ENCODE peak calls at places on chromosomes 4 and X, in eight cellular contexts. One of them, this sample, is unnamed.
A peak's percentile ranks its signal among the peaks of the same experiment; 100 is the strongest.

GRCh38 chr4:140635606-140636005 is 66.8 kb upstream of the UCP1 start:
- DNase-seq in WTC11: peak; percentile 37
- DNase-seq in PC-3: peak; percentile 69
- DNase-seq in PC-9: peak; percentile 75
- DNase-seq in astrocyte of the cerebellum: no peak
- DNase-seq in cardiac muscle cell: peak; percentile 54
- DNase-seq in esophagus squamous epithelium: no peak
- DNase-seq in tibial nerve: no peak
- DNase-seq in this sample: no peak

GRCh38 chrX:103343105-103343504 is 13.1 kb downstream of the TCEAL7 start:
- DNase-seq in WTC11: peak; percentile 27
- DNase-seq in PC-3: peak; percentile 71
- DNase-seq in PC-9: peak; percentile 31
- DNase-seq in astrocyte of the cerebellum: peak; percentile 18
- DNase-seq in cardiac muscle cell: peak; percentile 69
- DNase-seq in esophagus squamous epithelium: no peak
- DNase-seq in tibial nerve: peak; percentile 17
- DNase-seq in this sample: no peak

GRCh38 chr4:110681381-110681780 is 58.5 kb upstream of the PITX2 start:
- DNase-seq in WTC11: no peak
- DNase-seq in PC-3: no peak
- DNase-seq in PC-9: no peak
- DNase-seq in astrocyte of the cerebellum: no peak
- DNase-seq in cardiac muscle cell: no peak
- DNase-seq in esophagus squamous epithelium: no peak
- DNase-seq in tibial nerve: no peak
- DNase-seq in this sample: no peak

GRCh38 chrX:56728752-56729151 is 291 bp upstream of the NBDY start:
- DNase-seq in WTC11: no peak
- DNase-seq in PC-3: peak; percentile 23
- DNase-seq in PC-9: peak; percentile 29
- DNase-seq in astrocyte of the cerebellum: no peak
- DNase-seq in cardiac muscle cell: peak; percentile 38
- DNase-seq in esophagus squamous epithelium: no peak
- DNase-seq in tibial nerve: no peak
- DNase-seq in this sample: no peak

GRCh38 chr4:70778888-70779422 is 57.2 kb downstream of the RUFY3 start:
- DNase-seq in WTC11: no peak
- DNase-seq in PC-3: no peak
- DNase-seq in PC-9: no peak
- DNase-seq in astrocyte of the cerebellum: no peak
- DNase-seq in cardiac muscle cell: peak; percentile 46
- DNase-seq in esophagus squamous epithelium: no peak
- DNase-seq in tibial nerve: no peak
- DNase-seq in this sample: no peak

GRCh38 chr4:54784188-54784671 is 126.5 kb downstream of the KIT start:
- DNase-seq in WTC11: no peak
- DNase-seq in PC-3: no peak
- DNase-seq in PC-9: no peak
- DNase-seq in astrocyte of the cerebellum: peak; percentile 54
- DNase-seq in cardiac muscle cell: peak; percentile 60
- DNase-seq in esophagus squamous epithelium: peak; percentile 1
- DNase-seq in tibial nerve: peak; percentile 74
- DNase-seq in this sample: peak; percentile 60

GRCh38 chrX:23828894-23829293 is 45.9 kb downstream of the SAT1 start:
- DNase-seq in WTC11: no peak
- DNase-seq in PC-3: no peak
- DNase-seq in PC-9: no peak
- DNase-seq in astrocyte of the cerebellum: no peak
- DNase-seq in cardiac muscle cell: no peak
- DNase-seq in esophagus squamous epithelium: no peak
- DNase-seq in tibial nerve: no peak
- DNase-seq in this sample: no peak

GRCh38 chr4:46844325-46844917 is 64.6 kb downstream of the COX7B2 start:
- DNase-seq in WTC11: peak; percentile 34
- DNase-seq in PC-3: peak; percentile 63
- DNase-seq in PC-9: peak; percentile 15
- DNase-seq in astrocyte of the cerebellum: peak; percentile 54
- DNase-seq in cardiac muscle cell: peak; percentile 81
- DNase-seq in esophagus squamous epithelium: no peak
- DNase-seq in tibial nerve: no peak
- DNase-seq in this sample: peak; percentile 3

GRCh38 chr4:81631958-81632439 is 160.3 kb upstream of the RASGEF1B start:
- DNase-seq in WTC11: no peak
- DNase-seq in PC-3: peak; percentile 88
- DNase-seq in PC-9: peak; percentile 41
- DNase-seq in astrocyte of the cerebellum: peak; percentile 34
- DNase-seq in cardiac muscle cell: peak; percentile 49
- DNase-seq in esophagus squamous epithelium: no peak
- DNase-seq in tibial nerve: no peak
- DNase-seq in this sample: peak; percentile 73

GRCh38 chrX:50941638-50942037 is 31.1 kb downstream of the BMP15 start:
- DNase-seq in WTC11: peak; percentile 17
- DNase-seq in PC-3: peak; percentile 3
- DNase-seq in PC-9: no peak
- DNase-seq in astrocyte of the cerebellum: no peak
- DNase-seq in cardiac muscle cell: no peak
- DNase-seq in esophagus squamous epithelium: no peak
- DNase-seq in tibial nerve: no peak
- DNase-seq in this sample: no peak

GRCh38 chr4:17781831-17782287 is 438 bp upstream of the FAM184B start:
- DNase-seq in WTC11: no peak
- DNase-seq in PC-3: no peak
- DNase-seq in PC-9: no peak
- DNase-seq in astrocyte of the cerebellum: no peak
- DNase-seq in cardiac muscle cell: peak; percentile 13
- DNase-seq in esophagus squamous epithelium: no peak
- DNase-seq in tibial nerve: no peak
- DNase-seq in this sample: no peak
- TF ChIP-seq CTCF in WTC11: no peak
- TF ChIP-seq CTCF in PC-3: no peak
- TF ChIP-seq CTCF in PC-9: no peak
- TF ChIP-seq CTCF in astrocyte of the cerebellum: no peak
- TF ChIP-seq CTCF in cardiac muscle cell: no peak
- TF ChIP-seq CTCF in esophagus squamous epithelium: no peak
- TF ChIP-seq CTCF in tibial nerve: no peak
- TF ChIP-seq CTCF in this sample: no peak

DNA sequence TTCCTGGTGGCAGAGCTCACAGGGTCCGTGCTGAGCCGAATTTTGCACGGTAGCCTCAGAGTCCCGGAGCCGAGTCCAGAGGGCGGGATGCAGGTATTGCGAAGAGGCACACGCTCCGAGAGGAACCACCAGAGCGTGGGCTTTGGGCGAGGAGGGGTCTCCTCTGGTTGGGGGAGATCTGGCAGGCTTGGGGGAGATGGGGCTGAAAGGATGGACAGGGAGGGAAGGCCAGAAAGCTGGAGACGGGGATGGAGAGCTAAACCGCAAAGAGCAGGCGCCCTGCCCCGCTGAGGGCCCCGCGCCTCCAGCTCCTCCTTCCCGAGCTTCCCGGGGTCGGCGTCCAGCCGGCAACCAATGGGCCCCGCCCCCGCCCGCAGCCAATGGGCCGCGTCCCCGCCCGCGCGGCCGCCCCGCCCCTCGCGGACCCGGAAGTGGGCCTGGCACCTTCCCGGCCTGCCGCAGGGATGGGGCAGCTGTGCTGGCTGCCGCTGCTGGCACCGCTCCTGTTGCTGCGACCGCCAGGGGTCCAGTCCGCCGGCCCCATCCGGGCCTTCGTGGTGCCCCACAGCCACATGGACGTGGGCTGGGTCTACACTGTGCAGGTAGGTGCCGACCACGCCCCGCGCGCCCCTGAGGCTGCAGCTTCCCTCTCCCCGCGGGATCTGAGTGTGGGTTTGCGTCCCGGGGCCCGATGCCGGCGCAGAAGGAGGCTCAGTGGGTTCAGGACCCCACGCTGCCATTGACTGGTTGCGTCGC is at the start of gene MAN2B2:
- DNase-seq in WTC11: peak; percentile 89
- DNase-seq in PC-3: peak; percentile 77
- DNase-seq in PC-9: peak; percentile 94
- DNase-seq in astrocyte of the cerebellum: no peak
- DNase-seq in cardiac muscle cell: peak; percentile 92
- DNase-seq in esophagus squamous epithelium: peak; percentile 44
- DNase-seq in tibial nerve: peak; percentile 80
- DNase-seq in this sample: peak; percentile 31
- TF ChIP-seq CTCF in WTC11: no peak
- TF ChIP-seq CTCF in PC-3: no peak
- TF ChIP-seq CTCF in PC-9: no peak
- TF ChIP-seq CTCF in astrocyte of the cerebellum: no peak
- TF ChIP-seq CTCF in cardiac muscle cell: no peak
- TF ChIP-seq CTCF in esophagus squamous epithelium: no peak
- TF ChIP-seq CTCF in tibial nerve: no peak
- TF ChIP-seq CTCF in this sample: no peak

DNA sequence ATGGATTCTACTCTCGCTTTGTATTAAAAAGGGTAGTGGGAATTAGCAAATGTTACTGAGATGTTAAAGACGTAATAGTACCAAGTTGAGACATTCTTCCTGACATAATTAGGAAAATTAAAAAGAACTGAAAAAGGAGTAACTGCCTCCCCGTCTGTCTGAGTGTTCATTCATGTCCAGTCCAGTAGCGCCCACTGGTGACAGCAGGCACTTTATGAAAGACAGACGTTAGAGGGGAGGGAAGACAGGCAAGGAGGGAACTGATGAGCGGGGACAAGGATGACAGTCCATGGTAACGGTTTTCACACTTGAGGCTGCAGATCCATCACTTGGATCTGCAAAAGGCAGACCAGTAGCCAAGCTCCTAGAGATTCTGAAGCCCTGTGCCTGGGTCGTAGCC is 326.7 kb downstream of the STK32B start:
- DNase-seq in WTC11: peak; percentile 36
- DNase-seq in PC-3: peak; percentile 45
- DNase-seq in PC-9: no peak
- DNase-seq in astrocyte of the cerebellum: no peak
- DNase-seq in cardiac muscle cell: no peak
- DNase-seq in esophagus squamous epithelium: no peak
- DNase-seq in tibial nerve: no peak
- DNase-seq in this sample: no peak
- TF ChIP-seq CTCF in WTC11: no peak
- TF ChIP-seq CTCF in PC-3: peak; percentile 65
- TF ChIP-seq CTCF in PC-9: peak; percentile 49
- TF ChIP-seq CTCF in astrocyte of the cerebellum: peak; percentile 27
- TF ChIP-seq CTCF in cardiac muscle cell: peak; percentile 17
- TF ChIP-seq CTCF in esophagus squamous epithelium: no peak
- TF ChIP-seq CTCF in tibial nerve: no peak
- TF ChIP-seq CTCF in this sample: peak; percentile 47

GRCh38 chr4:100907465-100908454 is 389.9 kb upstream of the EMCN start:
- DNase-seq in WTC11: no peak
- DNase-seq in PC-3: peak; percentile 50
- DNase-seq in PC-9: peak; percentile 3
- DNase-seq in astrocyte of the cerebellum: no peak
- DNase-seq in cardiac muscle cell: no peak
- DNase-seq in esophagus squamous epithelium: no peak
- DNase-seq in tibial nerve: no peak
- DNase-seq in this sample: no peak
- TF ChIP-seq CTCF in WTC11: no peak
- TF ChIP-seq CTCF in PC-3: peak; percentile 59
- TF ChIP-seq CTCF in PC-9: peak; percentile 62
- TF ChIP-seq CTCF in astrocyte of the cerebellum: peak; percentile 37
- TF ChIP-seq CTCF in cardiac muscle cell: peak; percentile 34
- TF ChIP-seq CTCF in esophagus squamous epithelium: no peak
- TF ChIP-seq CTCF in tibial nerve: peak; percentile 22
- TF ChIP-seq CTCF in this sample: peak; percentile 36

GRCh38 chr4:134470544-134470943 is 269.0 kb upstream of the PABPC4L start:
- DNase-seq in WTC11: peak; percentile 32
- DNase-seq in PC-3: peak; percentile 34
- DNase-seq in PC-9: no peak
- DNase-seq in astrocyte of the cerebellum: no peak
- DNase-seq in cardiac muscle cell: peak; percentile 33
- DNase-seq in esophagus squamous epithelium: no peak
- DNase-seq in tibial nerve: no peak
- DNase-seq in this sample: no peak
- TF ChIP-seq CTCF in WTC11: peak; percentile 27
- TF ChIP-seq CTCF in PC-3: peak; percentile 56
- TF ChIP-seq CTCF in PC-9: peak; percentile 38
- TF ChIP-seq CTCF in astrocyte of the cerebellum: peak; percentile 21
- TF ChIP-seq CTCF in cardiac muscle cell: no peak
- TF ChIP-seq CTCF in esophagus squamous epithelium: no peak
- TF ChIP-seq CTCF in tibial nerve: no peak
- TF ChIP-seq CTCF in this sample: no peak

DNA sequence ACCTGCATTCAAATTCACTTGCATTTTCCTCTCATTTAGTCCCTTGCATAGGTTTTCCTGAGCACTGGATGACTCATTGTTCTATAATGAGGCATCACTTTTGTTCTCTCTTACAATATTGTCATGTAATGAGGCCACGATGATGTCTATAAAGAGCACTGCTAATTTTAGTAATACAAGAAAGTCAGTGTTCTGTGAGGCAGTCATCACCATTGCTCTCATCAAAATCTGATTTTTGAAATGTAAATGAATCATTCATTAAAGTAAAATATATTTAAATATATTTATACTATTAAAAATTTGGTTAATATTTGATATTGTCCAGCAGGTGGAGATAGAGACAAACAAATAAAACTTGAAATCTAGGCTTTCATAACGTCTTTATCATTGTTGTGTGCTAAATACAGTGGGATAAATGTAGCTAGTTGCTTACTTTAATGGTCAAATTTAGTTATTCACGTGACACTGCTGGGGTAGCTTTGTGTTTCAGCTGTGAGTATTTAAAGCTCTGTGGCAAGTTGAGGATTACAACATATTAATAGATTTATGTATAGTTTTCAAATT is 15.4 kb downstream of the HMGB2 start:
- DNase-seq in WTC11: no peak
- DNase-seq in PC-3: peak; percentile 56
- DNase-seq in PC-9: no peak
- DNase-seq in astrocyte of the cerebellum: peak; percentile 33
- DNase-seq in cardiac muscle cell: peak; percentile 41
- DNase-seq in esophagus squamous epithelium: no peak
- DNase-seq in tibial nerve: no peak
- DNase-seq in this sample: no peak
- TF ChIP-seq CTCF in WTC11: no peak
- TF ChIP-seq CTCF in PC-3: peak; percentile 18
- TF ChIP-seq CTCF in PC-9: peak; percentile 66
- TF ChIP-seq CTCF in astrocyte of the cerebellum: no peak
- TF ChIP-seq CTCF in cardiac muscle cell: peak; percentile 21
- TF ChIP-seq CTCF in esophagus squamous epithelium: no peak
- TF ChIP-seq CTCF in tibial nerve: peak; percentile 45
- TF ChIP-seq CTCF in this sample: peak; percentile 7